ENCODE peak calls at places on chromosomes 1 and 21, in six cellular contexts. One of them, this sample, is unnamed.

GRCh38 chr1:163650624-163651023 is 328.9 kb downstream of the NUF2 start:
- DNase-seq in uterus: no peak
- DNase-seq in HCT116: peak
- DNase-seq in ovary: no peak
- DNase-seq in breast epithelium: no peak
- DNase-seq in A549: no peak
- DNase-seq in this sample: no peak

GRCh38 chr1:230195199-230195598 is 128.2 kb downstream of the GALNT2 start:
- DNase-seq in uterus: no peak
- DNase-seq in ovary: no peak
- DNase-seq in HCT116: no peak
- DNase-seq in breast epithelium: no peak
- DNase-seq in A549: no peak
- DNase-seq in this sample: no peak

GRCh38 chr1:64282353-64282752 is 78.9 kb downstream of the UBE2U start:
- DNase-seq in uterus: no peak
- DNase-seq in breast epithelium: peak
- DNase-seq in A549: no peak
- DNase-seq in ovary: no peak
- DNase-seq in HCT116: no peak
- DNase-seq in this sample: no peak

GRCh38 chr1:110477041-110477440 is 26.1 kb downstream of the PROK1 start:
- DNase-seq in HCT116: peak
- DNase-seq in ovary: no peak
- DNase-seq in breast epithelium: no peak
- DNase-seq in uterus: no peak
- DNase-seq in A549: peak
- DNase-seq in this sample: no peak

GRCh38 chr1:209505044-209505443 is 78.5 kb upstream of the CAMK1G start:
- DNase-seq in HCT116: no peak
- DNase-seq in uterus: no peak
- DNase-seq in ovary: no peak
- DNase-seq in A549: no peak
- DNase-seq in breast epithelium: no peak
- DNase-seq in this sample: no peak

GRCh38 chr1:162412002-162412401 is at the start of gene SH2D1B:
- DNase-seq in A549: no peak
- DNase-seq in breast epithelium: no peak
- DNase-seq in uterus: no peak
- DNase-seq in ovary: no peak
- DNase-seq in HCT116: no peak
- DNase-seq in this sample: no peak

GRCh38 chr1:9234223-9235122 is at the start of gene H6PD:
- DNase-seq in A549: peak
- DNase-seq in HCT116: peak
- DNase-seq in uterus: peak
- DNase-seq in ovary: peak
- DNase-seq in breast epithelium: peak
- DNase-seq in this sample: no peak

GRCh38 chr1:103937763-103938357 is 188.2 kb downstream of the AMY1C start:
- DNase-seq in ovary: no peak
- DNase-seq in uterus: no peak
- DNase-seq in HCT116: no peak
- DNase-seq in A549: no peak
- DNase-seq in breast epithelium: no peak
- DNase-seq in this sample: no peak

GRCh38 chr1:29620631-29621030 is 384.3 kb downstream of the PTPRU start:
- DNase-seq in HCT116: no peak
- DNase-seq in breast epithelium: no peak
- DNase-seq in A549: no peak
- DNase-seq in ovary: no peak
- DNase-seq in uterus: no peak
- DNase-seq in this sample: peak

GRCh38 chr1:21324368-21325137 is 34.3 kb upstream of the ECE1 start:
- DNase-seq in A549: peak
- DNase-seq in breast epithelium: peak
- DNase-seq in HCT116: peak
- DNase-seq in ovary: peak
- DNase-seq in uterus: peak
- DNase-seq in this sample: peak

GRCh38 chr1:78102082-78102481 is 56.3 kb downstream of the GIPC2 start:
- DNase-seq in ovary: no peak
- DNase-seq in A549: no peak
- DNase-seq in HCT116: no peak
- DNase-seq in breast epithelium: no peak
- DNase-seq in uterus: no peak
- DNase-seq in this sample: no peak

GRCh38 chr21:17783816-17784598 is 35.1 kb downstream of the C21orf91 start:
- DNase-seq in ovary: no peak
- DNase-seq in HCT116: no peak
- DNase-seq in A549: no peak
- DNase-seq in uterus: no peak
- DNase-seq in breast epithelium: no peak
- DNase-seq in this sample: no peak

GRCh38 chr1:19156676-19157075 is 53.4 kb downstream of the UBR4 start:
- DNase-seq in A549: no peak
- DNase-seq in HCT116: no peak
- DNase-seq in uterus: no peak
- DNase-seq in ovary: no peak
- DNase-seq in breast epithelium: no peak
- DNase-seq in this sample: no peak

GRCh38 chr1:16924919-16925477 is 3.3 kb downstream of the CROCC start:
- DNase-seq in breast epithelium: no peak
- DNase-seq in A549: no peak
- DNase-seq in uterus: no peak
- DNase-seq in HCT116: no peak
- DNase-seq in ovary: no peak
- DNase-seq in this sample: no peak

GRCh38 chr1:61186753-61187152 is 104.4 kb downstream of the NFIA start:
- DNase-seq in ovary: no peak
- DNase-seq in HCT116: no peak
- DNase-seq in uterus: no peak
- DNase-seq in breast epithelium: no peak
- DNase-seq in A549: no peak
- DNase-seq in this sample: no peak

GRCh38 chr1:118077331-118078055 is 107.5 kb downstream of the SPAG17 start:
- DNase-seq in ovary: no peak
- DNase-seq in HCT116: peak
- DNase-seq in breast epithelium: no peak
- DNase-seq in uterus: no peak
- DNase-seq in A549: peak
- DNase-seq in this sample: no peak

GRCh38 chr1:183330335-183330734 is 87.8 kb downstream of the NMNAT2 start:
- DNase-seq in uterus: no peak
- DNase-seq in breast epithelium: no peak
- DNase-seq in HCT116: no peak
- DNase-seq in A549: no peak
- DNase-seq in ovary: no peak
- DNase-seq in this sample: no peak

GRCh38 chr1:146036990-146037646 is 15.6 kb upstream of the HJV start:
- DNase-seq in uterus: peak
- DNase-seq in HCT116: peak
- DNase-seq in A549: peak
- DNase-seq in ovary: peak
- DNase-seq in breast epithelium: peak
- DNase-seq in this sample: no peak

GRCh38 chr1:83100133-83100532 is 898.8 kb downstream of the TTLL7 start:
- DNase-seq in A549: no peak
- DNase-seq in HCT116: no peak
- DNase-seq in breast epithelium: no peak
- DNase-seq in ovary: no peak
- DNase-seq in uterus: no peak
- DNase-seq in this sample: no peak

GRCh38 chr1:164704954-164705353 is 146.0 kb downstream of the PBX1 start:
- DNase-seq in uterus: no peak
- DNase-seq in HCT116: no peak
- DNase-seq in breast epithelium: no peak
- DNase-seq in A549: no peak
- DNase-seq in ovary: no peak
- DNase-seq in this sample: no peak

GRCh38 chr1:89519779-89520358 is 4.8 kb upstream of the LRRC8B start:
- DNase-seq in uterus: no peak
- DNase-seq in ovary: no peak
- DNase-seq in breast epithelium: no peak
- DNase-seq in HCT116: peak
- DNase-seq in A549: peak
- DNase-seq in this sample: no peak

GRCh38 chr1:16905112-16905855 is 9.5 kb downstream of the RNU1-2 start:
- DNase-seq in A549: peak
- DNase-seq in ovary: no peak
- DNase-seq in breast epithelium: no peak
- DNase-seq in HCT116: peak
- DNase-seq in uterus: no peak
- DNase-seq in this sample: no peak

GRCh38 chr1:198893763-198894444 is 255.1 kb downstream of the PTPRC start:
- DNase-seq in HCT116: no peak
- DNase-seq in ovary: no peak
- DNase-seq in A549: no peak
- DNase-seq in breast epithelium: no peak
- DNase-seq in uterus: no peak
- DNase-seq in this sample: no peak

GRCh38 chr1:15627343-15627988 is 10.2 kb downstream of the DDI2 start:
- DNase-seq in uterus: no peak
- DNase-seq in breast epithelium: no peak
- DNase-seq in ovary: no peak
- DNase-seq in HCT116: no peak
- DNase-seq in A549: no peak
- DNase-seq in this sample: no peak

GRCh38 chr1:208007938-208008342 is 97.0 kb upstream of the CD34 start:
- DNase-seq in ovary: no peak
- DNase-seq in HCT116: no peak
- DNase-seq in uterus: no peak
- DNase-seq in A549: no peak
- DNase-seq in breast epithelium: no peak
- DNase-seq in this sample: no peak

GRCh38 chr1:181448461-181448860 is 34.9 kb upstream of the CACNA1E start:
- DNase-seq in uterus: no peak
- DNase-seq in ovary: no peak
- DNase-seq in A549: no peak
- DNase-seq in breast epithelium: no peak
- DNase-seq in HCT116: no peak
- DNase-seq in this sample: no peak

GRCh38 chr1:197092491-197093023 is 25.5 kb upstream of the F13B start:
- DNase-seq in HCT116: no peak
- DNase-seq in uterus: no peak
- DNase-seq in breast epithelium: no peak
- DNase-seq in ovary: no peak
- DNase-seq in A549: no peak
- DNase-seq in this sample: no peak

GRCh38 chr1:221740941-221741363 is 937 bp downstream of the DUSP10 start:
- DNase-seq in A549: no peak
- DNase-seq in breast epithelium: peak
- DNase-seq in ovary: peak
- DNase-seq in HCT116: no peak
- DNase-seq in uterus: no peak
- DNase-seq in this sample: no peak
- TF ChIP-seq POLR2A in A549: no peak
- TF ChIP-seq POLR2A in breast epithelium: no peak
- TF ChIP-seq POLR2A in ovary: no peak
- TF ChIP-seq POLR2A in HCT116: no peak
- TF ChIP-seq POLR2A in uterus: no peak
- TF ChIP-seq POLR2A in this sample: no peak

GRCh38 chr1:201283836-201284553 is 689 bp downstream of the PKP1 start:
- DNase-seq in A549: no peak
- DNase-seq in breast epithelium: no peak
- DNase-seq in ovary: no peak
- DNase-seq in uterus: no peak
- DNase-seq in HCT116: no peak
- DNase-seq in this sample: no peak

GRCh38 chr1:201286445-201286844 is 3.1 kb downstream of the PKP1 start:
- DNase-seq in breast epithelium: no peak
- DNase-seq in A549: no peak
- DNase-seq in uterus: no peak
- DNase-seq in ovary: no peak
- DNase-seq in HCT116: no peak
- DNase-seq in this sample: no peak

GRCh38 chr1:201288007-201288406 is 4.7 kb downstream of the PKP1 start:
- DNase-seq in breast epithelium: no peak
- DNase-seq in A549: no peak
- DNase-seq in uterus: no peak
- DNase-seq in HCT116: no peak
- DNase-seq in ovary: no peak
- DNase-seq in this sample: no peak

GRCh38 chr1:201284636-201285035 is 1.3 kb downstream of the PKP1 start:
- DNase-seq in HCT116: no peak
- DNase-seq in breast epithelium: no peak
- DNase-seq in ovary: no peak
- DNase-seq in A549: no peak
- DNase-seq in uterus: no peak
- DNase-seq in this sample: no peak

DNA sequence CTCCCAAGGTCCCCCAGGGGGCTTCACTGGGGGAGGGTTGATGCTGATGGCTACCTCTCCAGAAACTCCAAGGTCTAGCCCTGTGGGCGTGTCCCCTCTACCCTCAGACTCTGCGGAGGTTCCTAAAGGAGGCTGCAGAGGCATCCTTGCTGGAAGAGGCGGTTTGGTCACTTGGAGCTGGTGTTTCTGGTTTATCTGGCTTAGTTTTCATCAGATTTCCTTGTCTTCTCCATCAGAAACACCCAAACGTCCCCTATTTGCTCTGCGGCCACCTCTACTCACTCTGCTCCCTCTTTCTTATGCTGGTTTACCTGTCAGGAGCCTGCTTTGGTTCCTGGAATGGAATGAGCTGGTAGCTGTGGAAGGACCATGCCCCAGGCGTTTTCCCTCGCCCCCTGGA is 2.5 kb downstream of the PKP1 start:
- DNase-seq in A549: no peak
- DNase-seq in breast epithelium: no peak
- DNase-seq in uterus: no peak
- DNase-seq in HCT116: no peak
- DNase-seq in ovary: no peak
- DNase-seq in this sample: no peak
- TF ChIP-seq POLR2A in A549: no peak
- TF ChIP-seq POLR2A in breast epithelium: no peak
- TF ChIP-seq POLR2A in uterus: no peak
- TF ChIP-seq POLR2A in HCT116: no peak
- TF ChIP-seq POLR2A in ovary: no peak
- TF ChIP-seq POLR2A in this sample: no peak

GRCh38 chr1:8026153-8026975 is at the start of gene ERRFI1:
- DNase-seq in breast epithelium: peak
- DNase-seq in ovary: peak
- DNase-seq in uterus: peak
- DNase-seq in A549: peak
- DNase-seq in HCT116: peak
- DNase-seq in this sample: no peak
- TF ChIP-seq POLR2A in breast epithelium: peak
- TF ChIP-seq POLR2A in ovary: peak
- TF ChIP-seq POLR2A in uterus: peak
- TF ChIP-seq POLR2A in A549: peak
- TF ChIP-seq POLR2A in HCT116: peak
- TF ChIP-seq POLR2A in this sample: peak

DNA sequence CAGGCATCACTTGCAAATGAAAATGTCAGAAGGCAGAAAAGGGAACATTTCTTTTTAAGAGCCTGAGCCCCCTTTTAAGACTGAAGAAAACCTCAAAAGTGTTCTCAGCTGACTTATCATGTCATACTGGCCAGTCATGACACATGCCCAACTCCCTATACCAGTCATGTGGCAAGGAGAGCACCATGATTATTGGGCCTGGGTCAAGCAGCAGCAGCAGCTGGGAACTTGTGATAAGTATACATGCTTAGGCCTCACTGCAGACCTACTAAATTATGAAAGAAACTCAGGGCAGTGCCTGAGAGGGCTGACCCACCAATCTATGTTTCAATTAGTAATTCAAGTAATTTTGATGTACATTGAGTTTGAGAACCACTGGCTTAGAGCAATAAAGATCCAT is 8.6 kb downstream of the RO60 start:
- DNase-seq in A549: no peak
- DNase-seq in uterus: no peak
- DNase-seq in breast epithelium: no peak
- DNase-seq in HCT116: no peak
- DNase-seq in ovary: no peak
- DNase-seq in this sample: no peak
- TF ChIP-seq POLR2A in A549: no peak
- TF ChIP-seq POLR2A in uterus: no peak
- TF ChIP-seq POLR2A in breast epithelium: no peak
- TF ChIP-seq POLR2A in HCT116: no peak
- TF ChIP-seq POLR2A in ovary: no peak
- TF ChIP-seq POLR2A in this sample: no peak

This sample was measured in vagina.